ENCODE peak calls at places on chromosome 22, in nine cellular contexts. One of them, this sample, is unnamed.

GRCh38 chr22:48923165-48923875 is 904.4 kb downstream of the BRD1 start:
- DNase-seq in transverse colon: no peak
- DNase-seq in body of pancreas: no peak
- DNase-seq in adrenal gland: no peak
- DNase-seq in HCT116: no peak
- DNase-seq in heart left ventricle: no peak
- DNase-seq in stomach: peak
- DNase-seq in breast epithelium: no peak
- DNase-seq in IMR-90: no peak
- DNase-seq in this sample: no peak

GRCh38 chr22:35695202-35695601 is 22.5 kb upstream of the APOL5 start:
- DNase-seq in transverse colon: no peak
- DNase-seq in body of pancreas: no peak
- DNase-seq in adrenal gland: no peak
- DNase-seq in HCT116: no peak
- DNase-seq in heart left ventricle: no peak
- DNase-seq in stomach: no peak
- DNase-seq in breast epithelium: no peak
- DNase-seq in IMR-90: no peak
- DNase-seq in this sample: no peak

GRCh38 chr22:40020956-40021355 is 26.2 kb downstream of the FAM83F start:
- DNase-seq in transverse colon: no peak
- DNase-seq in body of pancreas: no peak
- DNase-seq in adrenal gland: no peak
- DNase-seq in HCT116: no peak
- DNase-seq in heart left ventricle: no peak
- DNase-seq in stomach: no peak
- DNase-seq in breast epithelium: no peak
- DNase-seq in IMR-90: no peak
- DNase-seq in this sample: no peak

GRCh38 chr22:18975434-18976196 is 39.5 kb upstream of the PRODH start:
- DNase-seq in transverse colon: no peak
- DNase-seq in body of pancreas: peak
- DNase-seq in adrenal gland: no peak
- DNase-seq in HCT116: no peak
- DNase-seq in heart left ventricle: peak
- DNase-seq in stomach: no peak
- DNase-seq in breast epithelium: no peak
- DNase-seq in IMR-90: no peak
- DNase-seq in this sample: no peak

GRCh38 chr22:45009881-45010531 is at the start of gene PHF21B:
- DNase-seq in transverse colon: no peak
- DNase-seq in body of pancreas: no peak
- DNase-seq in adrenal gland: peak
- DNase-seq in HCT116: no peak
- DNase-seq in heart left ventricle: peak
- DNase-seq in stomach: peak
- DNase-seq in breast epithelium: no peak
- DNase-seq in IMR-90: peak
- DNase-seq in this sample: peak

GRCh38 chr22:44932493-44932892 is 77.3 kb downstream of the PHF21B start:
- DNase-seq in transverse colon: no peak
- DNase-seq in body of pancreas: no peak
- DNase-seq in adrenal gland: no peak
- DNase-seq in HCT116: no peak
- DNase-seq in heart left ventricle: peak
- DNase-seq in stomach: no peak
- DNase-seq in breast epithelium: no peak
- DNase-seq in IMR-90: no peak
- DNase-seq in this sample: no peak

GRCh38 chr22:26553056-26553752 is 36.7 kb downstream of the TPST2 start:
- DNase-seq in transverse colon: no peak
- DNase-seq in body of pancreas: peak
- DNase-seq in adrenal gland: no peak
- DNase-seq in HCT116: no peak
- DNase-seq in heart left ventricle: no peak
- DNase-seq in stomach: no peak
- DNase-seq in breast epithelium: no peak
- DNase-seq in IMR-90: peak
- DNase-seq in this sample: no peak

GRCh38 chr22:37337204-37337943 is 55.1 kb downstream of the CYTH4 start:
- DNase-seq in transverse colon: no peak
- DNase-seq in body of pancreas: no peak
- DNase-seq in adrenal gland: no peak
- DNase-seq in HCT116: no peak
- DNase-seq in heart left ventricle: no peak
- DNase-seq in stomach: no peak
- DNase-seq in breast epithelium: no peak
- DNase-seq in IMR-90: peak
- DNase-seq in this sample: no peak

GRCh38 chr22:50527921-50528681 is 1.7 kb downstream of the TYMP start:
- DNase-seq in transverse colon: no peak
- DNase-seq in body of pancreas: no peak
- DNase-seq in adrenal gland: peak
- DNase-seq in HCT116: no peak
- DNase-seq in heart left ventricle: peak
- DNase-seq in stomach: no peak
- DNase-seq in breast epithelium: no peak
- DNase-seq in IMR-90: no peak
- DNase-seq in this sample: no peak

GRCh38 chr22:38135133-38135706 is 24.7 kb upstream of the BAIAP2L2 start:
- DNase-seq in transverse colon: no peak
- DNase-seq in body of pancreas: no peak
- DNase-seq in adrenal gland: peak
- DNase-seq in HCT116: peak
- DNase-seq in heart left ventricle: no peak
- DNase-seq in stomach: no peak
- DNase-seq in breast epithelium: no peak
- DNase-seq in IMR-90: peak
- DNase-seq in this sample: no peak

GRCh38 chr22:17192186-17192585 is 27.0 kb downstream of the ADA2 start:
- DNase-seq in transverse colon: no peak
- DNase-seq in body of pancreas: no peak
- DNase-seq in adrenal gland: no peak
- DNase-seq in HCT116: no peak
- DNase-seq in heart left ventricle: no peak
- DNase-seq in stomach: no peak
- DNase-seq in breast epithelium: no peak
- DNase-seq in IMR-90: no peak
- DNase-seq in this sample: no peak

GRCh38 chr22:48886604-48887393 is 940.9 kb downstream of the BRD1 start:
- DNase-seq in transverse colon: no peak
- DNase-seq in body of pancreas: no peak
- DNase-seq in adrenal gland: no peak
- DNase-seq in HCT116: no peak
- DNase-seq in heart left ventricle: no peak
- DNase-seq in stomach: no peak
- DNase-seq in breast epithelium: no peak
- DNase-seq in IMR-90: no peak
- DNase-seq in this sample: no peak

GRCh38 chr22:22369962-22370265 is 125.3 kb downstream of the VPREB1 start:
- DNase-seq in transverse colon: no peak
- DNase-seq in body of pancreas: no peak
- DNase-seq in adrenal gland: no peak
- DNase-seq in HCT116: no peak
- DNase-seq in heart left ventricle: no peak
- DNase-seq in stomach: no peak
- DNase-seq in breast epithelium: no peak
- DNase-seq in IMR-90: no peak
- DNase-seq in this sample: no peak

GRCh38 chr22:22372063-22372462 is 127.5 kb downstream of the VPREB1 start:
- DNase-seq in transverse colon: no peak
- DNase-seq in body of pancreas: no peak
- DNase-seq in adrenal gland: no peak
- DNase-seq in HCT116: no peak
- DNase-seq in heart left ventricle: no peak
- DNase-seq in stomach: no peak
- DNase-seq in breast epithelium: no peak
- DNase-seq in IMR-90: no peak
- DNase-seq in this sample: no peak

GRCh38 chr22:22374163-22374562 is 129.6 kb downstream of the VPREB1 start:
- DNase-seq in transverse colon: no peak
- DNase-seq in body of pancreas: no peak
- DNase-seq in adrenal gland: no peak
- DNase-seq in HCT116: no peak
- DNase-seq in heart left ventricle: no peak
- DNase-seq in stomach: no peak
- DNase-seq in breast epithelium: no peak
- DNase-seq in IMR-90: no peak
- DNase-seq in this sample: no peak

GRCh38 chr22:22368516-22368915 is 123.9 kb downstream of the VPREB1 start:
- DNase-seq in transverse colon: no peak
- DNase-seq in body of pancreas: no peak
- DNase-seq in adrenal gland: no peak
- DNase-seq in HCT116: no peak
- DNase-seq in heart left ventricle: no peak
- DNase-seq in stomach: no peak
- DNase-seq in breast epithelium: no peak
- DNase-seq in IMR-90: no peak
- DNase-seq in this sample: no peak

DNA sequence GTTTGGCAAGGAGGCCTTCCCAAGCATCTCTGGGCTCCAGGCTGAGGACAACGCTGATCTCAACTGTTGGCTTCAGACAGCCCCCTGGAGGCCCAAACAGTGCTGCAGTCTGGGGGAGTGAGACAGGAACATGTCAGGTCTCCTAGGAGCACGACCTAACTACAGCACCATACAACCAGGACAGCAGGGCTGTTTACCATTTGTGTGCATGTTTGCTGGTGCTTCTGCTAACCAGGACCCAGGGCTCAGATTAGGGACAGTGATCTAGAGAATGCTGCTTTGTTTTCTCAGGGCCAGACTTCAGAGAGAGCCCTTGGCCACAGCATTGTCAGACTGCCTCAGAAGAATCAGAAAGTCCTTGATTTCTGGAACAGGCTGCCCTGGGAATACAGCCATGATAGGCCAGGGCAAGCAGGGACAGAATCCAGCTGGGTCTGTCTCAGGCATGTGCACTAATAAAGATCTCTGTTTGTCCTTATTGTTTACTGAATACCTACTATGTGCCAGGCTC is 126.5 kb downstream of the VPREB1 start:
- DNase-seq in transverse colon: no peak
- DNase-seq in body of pancreas: no peak
- DNase-seq in adrenal gland: peak
- DNase-seq in HCT116: no peak
- DNase-seq in heart left ventricle: no peak
- DNase-seq in stomach: no peak
- DNase-seq in breast epithelium: no peak
- DNase-seq in IMR-90: no peak
- DNase-seq in this sample: peak
- TF ChIP-seq POLR2A in transverse colon: no peak
- TF ChIP-seq POLR2A in body of pancreas: no peak
- TF ChIP-seq POLR2A in adrenal gland: no peak
- TF ChIP-seq POLR2A in HCT116: no peak
- TF ChIP-seq POLR2A in heart left ventricle: no peak
- TF ChIP-seq POLR2A in stomach: no peak
- TF ChIP-seq POLR2A in breast epithelium: no peak
- TF ChIP-seq POLR2A in IMR-90: no peak
- TF ChIP-seq POLR2A in this sample: no peak

DNA sequence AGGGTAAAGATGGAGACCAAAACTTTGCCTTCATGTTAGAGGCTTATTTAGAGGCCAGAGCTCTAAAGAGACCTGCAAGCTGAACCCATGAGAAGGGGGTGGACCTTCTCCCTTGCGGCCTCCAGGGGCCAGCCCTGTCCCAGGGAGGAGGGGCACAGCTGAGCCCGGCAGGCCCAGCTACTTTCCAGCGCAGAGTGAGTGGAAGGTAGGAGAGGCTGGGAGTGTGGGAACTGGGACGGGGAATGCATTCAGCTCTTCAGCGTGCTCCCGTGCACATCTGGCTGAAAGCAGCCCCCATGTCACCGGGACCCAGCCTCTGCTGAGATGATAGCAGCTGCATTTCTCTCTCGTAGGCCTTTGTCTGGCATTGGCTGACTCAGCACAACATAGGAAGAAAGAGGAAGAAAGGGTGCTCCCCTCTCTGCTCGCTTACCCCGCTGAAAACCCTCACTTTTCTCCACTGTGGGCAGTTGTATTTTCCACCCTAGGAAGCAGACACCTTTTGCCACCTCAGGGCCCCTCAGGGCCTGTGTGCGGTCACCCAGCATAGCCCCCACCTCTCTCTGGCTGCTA is 951.5 kb downstream of the TBC1D22A start:
- DNase-seq in transverse colon: no peak
- DNase-seq in body of pancreas: no peak
- DNase-seq in adrenal gland: no peak
- DNase-seq in HCT116: no peak
- DNase-seq in heart left ventricle: no peak
- DNase-seq in stomach: no peak
- DNase-seq in breast epithelium: no peak
- DNase-seq in IMR-90: no peak
- DNase-seq in this sample: no peak
- H3K27ac ChIP-seq in transverse colon: no peak
- H3K27ac ChIP-seq in body of pancreas: no peak
- H3K27ac ChIP-seq in adrenal gland: no peak
- H3K27ac ChIP-seq in HCT116: no peak
- H3K27ac ChIP-seq in heart left ventricle: no peak
- H3K27ac ChIP-seq in stomach: no peak
- H3K27ac ChIP-seq in breast epithelium: no peak
- H3K27ac ChIP-seq in IMR-90: no peak
- H3K27ac ChIP-seq in this sample: no peak

DNA sequence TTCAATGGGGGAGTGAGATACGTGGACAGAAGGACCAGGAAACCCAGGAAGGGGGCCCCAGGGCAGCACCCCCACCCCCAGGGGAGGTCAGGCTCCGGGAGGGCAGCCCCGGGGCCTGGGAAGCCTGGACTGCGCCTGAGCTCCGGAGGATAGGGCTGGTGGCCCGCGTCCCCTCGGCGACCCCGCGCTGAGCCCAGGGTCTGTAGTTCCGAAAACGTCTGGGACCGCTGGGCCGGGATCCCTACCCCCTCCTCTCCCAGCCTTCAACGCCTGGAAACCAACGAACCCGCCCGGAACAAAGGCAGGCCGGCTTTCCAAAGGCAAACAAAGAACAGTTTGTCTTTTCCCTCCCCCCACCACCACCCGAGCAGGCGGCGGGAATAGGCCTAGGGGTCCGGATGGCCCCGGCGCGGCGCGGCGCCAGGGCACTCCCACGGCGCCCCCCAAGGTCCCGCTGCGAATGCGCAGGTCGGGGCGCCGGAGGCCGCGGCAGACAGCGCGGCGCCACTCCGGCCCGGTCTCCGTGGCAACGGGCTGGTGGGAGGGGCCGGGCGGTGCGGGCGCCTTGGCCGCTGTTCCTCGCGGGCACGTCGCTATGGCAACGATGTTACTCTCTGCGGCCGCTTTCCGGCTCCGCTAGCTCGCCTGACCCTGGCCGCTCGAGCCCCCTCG is 58.5 kb downstream of the IGLL1 start:
- DNase-seq in transverse colon: peak
- DNase-seq in body of pancreas: peak
- DNase-seq in adrenal gland: peak
- DNase-seq in HCT116: peak
- DNase-seq in heart left ventricle: peak
- DNase-seq in stomach: peak
- DNase-seq in breast epithelium: peak
- DNase-seq in IMR-90: peak
- DNase-seq in this sample: peak
- TF ChIP-seq POLR2A in transverse colon: no peak
- TF ChIP-seq POLR2A in body of pancreas: peak
- TF ChIP-seq POLR2A in adrenal gland: peak
- TF ChIP-seq POLR2A in HCT116: peak
- TF ChIP-seq POLR2A in heart left ventricle: peak
- TF ChIP-seq POLR2A in stomach: no peak
- TF ChIP-seq POLR2A in breast epithelium: no peak
- TF ChIP-seq POLR2A in IMR-90: peak
- TF ChIP-seq POLR2A in this sample: peak

GRCh38 chr22:43257549-43257948 is 70.6 kb upstream of the TTLL12 start:
- DNase-seq in transverse colon: no peak
- DNase-seq in body of pancreas: no peak
- DNase-seq in adrenal gland: no peak
- DNase-seq in HCT116: no peak
- DNase-seq in heart left ventricle: no peak
- DNase-seq in stomach: peak
- DNase-seq in breast epithelium: no peak
- DNase-seq in IMR-90: no peak
- DNase-seq in this sample: peak
- H3K27ac ChIP-seq in transverse colon: no peak
- H3K27ac ChIP-seq in body of pancreas: no peak
- H3K27ac ChIP-seq in adrenal gland: no peak
- H3K27ac ChIP-seq in HCT116: no peak
- H3K27ac ChIP-seq in heart left ventricle: no peak
- H3K27ac ChIP-seq in stomach: peak
- H3K27ac ChIP-seq in breast epithelium: no peak
- H3K27ac ChIP-seq in IMR-90: no peak
- H3K27ac ChIP-seq in this sample: no peak

This sample was measured in thyroid gland.